ENCODE peak calls at places on chromosomes 4 and X, in eight cellular contexts. U is NCI-H187 treated with DMSO at 0.1 percent for 48 hours; D is Ammon's horn; G is foreskin fibroblast; R is GM12864; T is stimulated activated CD8-positive, alpha-beta memory T cell treated with anti-CD3 and anti-CD28 coated beads, Interleukin-7, amount 100 ng/mL, for 1 hour; M is Caki2; X is left lung. L is an unnamed sample.

GRCh38 chrX:118420462-118420861 is 74.6 kb downstream of the WDR44 start:
- DNase-seq in U (no peak), D (peak), G (no peak), R (no peak), T (no peak), M (no peak), X (no peak), L (no peak)

GRCh38 chr4:71266090-71266794 is 72.6 kb upstream of the SLC4A4 start:
- DNase-seq in U (no peak), D (no peak), G (peak), R (no peak), T (no peak), M (peak), X (no peak), L (no peak)

GRCh38 chrX:12949927-12950656 is 24.8 kb upstream of the TMSB4X start:
- DNase-seq in U (no peak), D (peak), G (peak), R (peak), T (peak), M (peak), X (peak), L (peak)

GRCh38 chr4:186472948-186473347 is 82.4 kb downstream of the MTNR1A start:
- DNase-seq in U (no peak), D (peak), G (peak), R (no peak), T (no peak), M (peak), X (no peak), L (no peak)

GRCh38 chr4:177638871-177639270 is 196.6 kb upstream of the AGA start:
- DNase-seq in U (no peak), D (no peak), G (no peak), R (no peak), T (no peak), M (no peak), X (no peak), L (no peak)

GRCh38 chr4:83381173-83381572 is 46.5 kb upstream of the HPSE start:
- DNase-seq in U (no peak), D (no peak), G (no peak), R (no peak), T (no peak), M (no peak), X (no peak), L (no peak)

GRCh38 chr4:182809417-182810102 is 107.6 kb downstream of the DCTD start:
- DNase-seq in U (no peak), D (no peak), G (no peak), R (no peak), T (no peak), M (no peak), X (no peak), L (no peak)

GRCh38 chr4:174023641-174024040 is 259.8 kb downstream of the FBXO8 start:
- DNase-seq in U (no peak), D (no peak), G (peak), R (no peak), T (no peak), M (no peak), X (no peak), L (no peak)

GRCh38 chr4:89868999-89869589 is 25.6 kb upstream of the MMRN1 start:
- DNase-seq in U (no peak), D (no peak), G (no peak), R (no peak), T (no peak), M (peak), X (no peak), L (no peak)

GRCh38 chrX:2511326-2511725 is 10.6 kb upstream of the DHRSX start:
- DNase-seq in U (no peak), D (no peak), G (no peak), R (no peak), T (no peak), M (no peak), X (no peak), L (no peak)

GRCh38 chr4:63728480-63729177 is 680.6 kb downstream of the TECRL start:
- DNase-seq in U (no peak), D (no peak), G (no peak), R (no peak), T (no peak), M (no peak), X (no peak), L (no peak)

GRCh38 chrX:72685810-72686465 is 28.2 kb downstream of the PHKA1 start:
- DNase-seq in U (no peak), D (no peak), G (no peak), R (no peak), T (no peak), M (no peak), X (no peak), L (no peak)

GRCh38 chr4:67555447-67555846 is 3.1 kb upstream of the STAP1 start:
- DNase-seq in U (no peak), D (no peak), G (no peak), R (no peak), T (no peak), M (no peak), X (no peak), L (no peak)

GRCh38 chr4:63937961-63938360 is 471.3 kb downstream of the TECRL start:
- DNase-seq in U (no peak), D (no peak), G (no peak), R (no peak), T (no peak), M (no peak), X (no peak), L (no peak)

GRCh38 chr4:125590158-125590557 is 275.4 kb downstream of the FAT4 start:
- DNase-seq in U (no peak), D (no peak), G (no peak), R (no peak), T (no peak), M (peak), X (no peak), L (no peak)

GRCh38 chr4:1202526-1203378 is 30.4 kb upstream of the SPON2 start:
- DNase-seq in U (no peak), D (no peak), G (no peak), R (no peak), T (no peak), M (no peak), X (peak), L (no peak)

GRCh38 chr4:123941306-123941705 is 544.7 kb downstream of the SPRY1 start:
- DNase-seq in U (no peak), D (no peak), G (peak), R (no peak), T (no peak), M (no peak), X (no peak), L (no peak)

GRCh38 chr4:11628093-11628725 is 199.5 kb upstream of the HS3ST1 start:
- DNase-seq in U (no peak), D (no peak), G (peak), R (no peak), T (no peak), M (peak), X (no peak), L (no peak)

GRCh38 chr4:1493540-1494287 is 87.5 kb upstream of the NKX1-1 start:
- DNase-seq in U (no peak), D (no peak), G (no peak), R (no peak), T (no peak), M (no peak), X (peak), L (peak)

GRCh38 chr4:85831647-85832046 is 356.7 kb downstream of the ARHGAP24 start:
- DNase-seq in U (no peak), D (no peak), G (no peak), R (no peak), T (no peak), M (peak), X (no peak), L (no peak)

GRCh38 chr4:128757712-128758111 is 51.8 kb upstream of the JADE1 start:
- DNase-seq in U (no peak), D (peak), G (peak), R (no peak), T (no peak), M (no peak), X (no peak), L (no peak)

GRCh38 chr4:153028535-153028934 is 92.4 kb downstream of the FHDC1 start:
- DNase-seq in U (no peak), D (no peak), G (no peak), R (no peak), T (no peak), M (no peak), X (no peak), L (no peak)

GRCh38 chr4:123488916-123489315 is 92.3 kb downstream of the SPRY1 start:
- DNase-seq in U (no peak), D (no peak), G (peak), R (no peak), T (no peak), M (peak), X (no peak), L (no peak)

GRCh38 chr4:5712517-5712916 is 1.5 kb downstream of the EVC start:
- DNase-seq in U (no peak), D (no peak), G (peak), R (peak), T (no peak), M (no peak), X (no peak), L (no peak)

L was measured in lower lobe of right lung.